ENCODE peak calls at places on chromosomes 7 and 10, in five cellular contexts. Y is NAMALWA, S is AG04449, F is left lung, J is M059J. Z is an unnamed sample.
A peak's percentile ranks its signal among the peaks of the same experiment; 100 is the strongest.

GRCh38 chr7:128323489-128324362 is 20.0 kb downstream of the RBM28 start:
- DNase-seq in Y (no peak), S (no peak), F (no peak), J (no peak), Z (no peak)

GRCh38 chr10:693506-693905 is 4.0 kb upstream of the DIP2C start:
- DNase-seq in Y (no peak), S (no peak), F (no peak), J (peak; percentile 32), Z (no peak)

GRCh38 chr7:108321359-108321758 is 134.9 kb downstream of the NRCAM start:
- DNase-seq in Y (no peak), S (no peak), F (no peak), J (no peak), Z (no peak)

GRCh38 chr10:88895252-88895651 is 15.2 kb downstream of the STAMBPL1 start:
- DNase-seq in Y (no peak), S (no peak), F (no peak), J (peak; percentile 42), Z (no peak)

GRCh38 chr7:132123763-132124162 is 452.5 kb downstream of the PLXNA4 start:
- DNase-seq in Y (no peak), S (no peak), F (no peak), J (no peak), Z (no peak)

GRCh38 chr10:84291389-84291788 is 37.0 kb upstream of the CCSER2 start:
- DNase-seq in Y (peak; percentile 11), S (no peak), F (no peak), J (peak; percentile 59), Z (no peak)

GRCh38 chr7:130493275-130493868 is 1.5 kb downstream of the MEST start:
- DNase-seq in Y (no peak), S (no peak), F (no peak), J (peak; percentile 63), Z (peak; percentile 48)

GRCh38 chr10:25661632-25662031 is 272.4 kb upstream of the MYO3A start:
- DNase-seq in Y (no peak), S (no peak), F (no peak), J (no peak), Z (no peak)

GRCh38 chr10:42943025-42943818 is 133.6 kb upstream of the RET start:
- DNase-seq in Y (no peak), S (no peak), F (no peak), J (no peak), Z (no peak)